ENCODE peak calls at places on chromosomes 12 and 14, in nine cellular contexts. G, A, P, Y, F, S, X, M and B are unnamed samples.

GRCh38 chr12:48336564-48336963 is 14.2 kb downstream of the ZNF641 start:
- DNase-seq in G (no peak), A (no peak), P (no peak), Y (no peak), F (no peak), S (no peak), X (no peak), M (no peak), B (no peak)

GRCh38 chr12:104303538-104304151 is at the start of gene EID3:
- DNase-seq in G (peak; percentile 75), A (peak; percentile 73), P (peak; percentile 91), Y (peak; percentile 79), F (peak; percentile 90), S (peak; percentile 87), X (peak; percentile 91), M (peak; percentile 98), B (no peak)

GRCh38 chr12:54131641-54132280 is 57.0 kb downstream of the SMUG1 start:
- DNase-seq in G (no peak), A (no peak), P (peak; percentile 48), Y (no peak), F (no peak), S (no peak), X (no peak), M (no peak), B (no peak)

GRCh38 chr12:57166971-57167371 is 19.6 kb upstream of the LRP1-AS start:
- DNase-seq in G (no peak), A (peak; percentile 90), P (no peak), Y (peak; percentile 74), F (no peak), S (no peak), X (no peak), M (no peak), B (peak; percentile 57)

GRCh38 chr12:11716794-11717532 is 67.5 kb downstream of the ETV6 start:
- DNase-seq in G (no peak), A (peak; percentile 56), P (no peak), Y (no peak), F (peak; percentile 32), S (no peak), X (no peak), M (no peak), B (no peak)

GRCh38 chr12:42684171-42685071 is 94.9 kb upstream of the PRICKLE1 start:
- DNase-seq in G (no peak), A (peak; percentile 23), P (no peak), Y (peak; percentile 67), F (no peak), S (no peak), X (no peak), M (no peak), B (no peak)

GRCh38 chr12:107736914-107737313 is 24.0 kb downstream of the PRDM4 start:
- DNase-seq in G (no peak), A (no peak), P (no peak), Y (no peak), F (no peak), S (no peak), X (peak; percentile 70), M (no peak), B (no peak)

GRCh38 chr12:104686196-104686595 is 229.4 kb downstream of the CHST11 start:
- DNase-seq in G (no peak), A (peak; percentile 41), P (no peak), Y (peak; percentile 31), F (no peak), S (no peak), X (no peak), M (no peak), B (peak; percentile 10)

GRCh38 chr12:111362687-111363475 is 6.0 kb downstream of the PHETA1 start:
- DNase-seq in G (no peak), A (no peak), P (no peak), Y (no peak), F (no peak), S (no peak), X (no peak), M (peak; percentile 80), B (no peak)

GRCh38 chr14:102911991-102912761 is 10.3 kb upstream of the AMN start:
- DNase-seq in G (no peak), A (no peak), P (no peak), Y (no peak), F (no peak), S (no peak), X (no peak), M (peak; percentile 47), B (no peak)

GRCh38 chr12:127306604-127307215 is 960.3 kb upstream of the TMEM132C start:
- DNase-seq in G (no peak), A (no peak), P (no peak), Y (peak; percentile 67), F (no peak), S (no peak), X (no peak), M (no peak), B (no peak)

GRCh38 chr12:111330800-111331752 is 37.8 kb downstream of the PHETA1 start:
- DNase-seq in G (no peak), A (peak; percentile 24), P (no peak), Y (peak; percentile 68), F (peak; percentile 23), S (no peak), X (no peak), M (no peak), B (peak; percentile 79)

GRCh38 chr12:80517655-80518054 is 73.6 kb downstream of the PTPRQ start:
- DNase-seq in G (no peak), A (no peak), P (no peak), Y (no peak), F (no peak), S (no peak), X (no peak), M (no peak), B (no peak)

GRCh38 chr14:86665975-86666374 is 1136.0 kb downstream of the FLRT2 start:
- DNase-seq in G (no peak), A (no peak), P (no peak), Y (no peak), F (no peak), S (no peak), X (no peak), M (no peak), B (no peak)

GRCh38 chr12:10847701-10848100 is 1.6 kb downstream of the PRR4 start:
- DNase-seq in G (no peak), A (no peak), P (no peak), Y (no peak), F (no peak), S (no peak), X (no peak), M (no peak), B (no peak)

GRCh38 chr12:80848858-80849257 is 88.9 kb downstream of the LIN7A start:
- DNase-seq in G (no peak), A (no peak), P (no peak), Y (no peak), F (no peak), S (no peak), X (no peak), M (no peak), B (no peak)

GRCh38 chr12:128083132-128083729 is 183.7 kb upstream of the TMEM132C start:
- DNase-seq in G (no peak), A (no peak), P (no peak), Y (no peak), F (no peak), S (no peak), X (no peak), M (no peak), B (no peak)

GRCh38 chr14:103518416-103519042 is 4.1 kb downstream of the CKB start:
- DNase-seq in G (no peak), A (peak; percentile 29), P (peak; percentile 81), Y (no peak), F (peak; percentile 83), S (peak; percentile 30), X (peak; percentile 89), M (peak; percentile 91), B (peak; percentile 46)

GRCh38 chr14:96096639-96097610 is 57.8 kb downstream of the C14orf132 start:
- DNase-seq in G (no peak), A (no peak), P (no peak), Y (no peak), F (peak; percentile 47), S (no peak), X (no peak), M (no peak), B (no peak)

GRCh38 chr12:67714648-67715047 is 66.1 kb downstream of the DYRK2 start:
- DNase-seq in G (no peak), A (peak; percentile 40), P (no peak), Y (peak; percentile 17), F (no peak), S (no peak), X (no peak), M (no peak), B (no peak)